ENCODE peak calls at places on chromosome 9, in four cellular contexts. Y is NCI-H345, D is body of pancreas, A is ureter. H is an unnamed sample.

GRCh38 chr9:94096819-94097577 is 12.7 kb downstream of the PTPDC1 start:
- DNase-seq in D (no peak), Y (no peak), A (no peak), H (no peak)

GRCh38 chr9:37056521-37056920 is 22.5 kb upstream of the PAX5 start:
- DNase-seq in A (no peak), D (no peak), Y (no peak), H (no peak)

GRCh38 chr9:107229146-107229545 is 53.9 kb upstream of the RAD23B start:
- DNase-seq in A (no peak), Y (peak), D (no peak), H (no peak)

GRCh38 chr9:107404086-107404590 is 85.4 kb downstream of the KLF4 start:
- DNase-seq in A (no peak), D (no peak), Y (no peak), H (no peak)

GRCh38 chr9:130078547-130078946 is 24.8 kb downstream of the GPR107 start:
- DNase-seq in A (no peak), Y (no peak), D (no peak), H (no peak)

GRCh38 chr9:138006576-138007233 is 129.1 kb downstream of the CACNA1B start:
- DNase-seq in D (no peak), Y (no peak), A (peak), H (no peak)

GRCh38 chr9:127004946-127005769 is 90.6 kb downstream of the RALGPS1 start:
- DNase-seq in A (no peak), D (no peak), Y (no peak), H (peak)

GRCh38 chr9:99121604-99122003 is 16.7 kb downstream of the TGFBR1 start:
- DNase-seq in Y (no peak), A (no peak), D (no peak), H (no peak)